ENCODE peak calls at places on chromosomes 13 and 19, in eight cellular contexts. A is ovary; E is non-pigmented ciliary epithelial cell; I is right atrium auricular region; H is CD8-positive, alpha-beta memory T cell; F is GOT3; O is stimulated activated CD8-positive, alpha-beta memory T cell treated with anti-CD3 and anti-CD28 coated beads, Interleukin-7, amount 100 ng/mL, for 1 hour; Z is HS-5. X is an unnamed sample.

GRCh38 chr19:15161028-15161984 is 39.5 kb downstream of the NOTCH3 start:
- DNase-seq in A (no peak), E (no peak), I (no peak), H (no peak), F (no peak), O (no peak), Z (no peak), X (no peak)

GRCh38 chr19:43439183-43440063 is 24.7 kb downstream of the TEX101 start:
- DNase-seq in A (no peak), E (no peak), I (no peak), H (peak; percentile 12), F (no peak), O (no peak), Z (no peak), X (no peak)

GRCh38 chr13:112573710-112574109 is 14.2 kb downstream of the TUBGCP3 start:
- DNase-seq in A (no peak), E (no peak), I (no peak), H (no peak), F (no peak), O (no peak), Z (no peak), X (no peak)

GRCh38 chr19:7928741-7929701 is 3.1 kb upstream of the CTXN1 start:
- DNase-seq in A (peak; percentile 84), E (peak; percentile 40), I (no peak), H (peak; percentile 70), F (no peak), O (peak; percentile 54), Z (peak; percentile 74), X (no peak)

GRCh38 chr13:35472308-35473008 is 4.0 kb downstream of the MAB21L1 start:
- DNase-seq in A (no peak), E (no peak), I (no peak), H (no peak), F (no peak), O (no peak), Z (no peak), X (no peak)

GRCh38 chr19:10339380-10339960 is at the start of gene ICAM3:
- DNase-seq in A (no peak), E (no peak), I (no peak), H (peak; percentile 40), F (no peak), O (peak; percentile 36), Z (no peak), X (no peak)

GRCh38 chr19:6718741-6719539 is 1.5 kb downstream of the C3 start:
- DNase-seq in A (peak; percentile 42), E (no peak), I (no peak), H (no peak), F (no peak), O (no peak), Z (no peak), X (no peak)

GRCh38 chr19:40623403-40624239 is 22.5 kb downstream of the LTBP4 start:
- DNase-seq in A (no peak), E (no peak), I (no peak), H (no peak), F (no peak), O (no peak), Z (no peak), X (no peak)

GRCh38 chr13:74715718-74716117 is 581.5 kb upstream of the KLF12 start:
- DNase-seq in A (no peak), E (no peak), I (no peak), H (no peak), F (no peak), O (no peak), Z (peak; percentile 36), X (no peak)

GRCh38 chr19:56477429-56478338 is 539 bp upstream of the ZNF667 start:
- DNase-seq in A (peak; percentile 92), E (peak; percentile 72), I (peak; percentile 93), H (no peak), F (no peak), O (peak; percentile 28), Z (peak; percentile 83), X (no peak)

GRCh38 chr13:42040730-42041016 is 7.8 kb upstream of the DGKH start:
- DNase-seq in A (no peak), E (no peak), I (no peak), H (no peak), F (no peak), O (no peak), Z (no peak), X (no peak)

GRCh38 chr13:112768795-112769411 is 79.1 kb downstream of the ATP11A start:
- DNase-seq in A (no peak), E (no peak), I (no peak), H (peak; percentile 43), F (no peak), O (no peak), Z (no peak), X (no peak)

GRCh38 chr19:17001603-17002183 is 24.9 kb downstream of the CPAMD8 start:
- DNase-seq in A (no peak), E (no peak), I (no peak), H (peak; percentile 58), F (no peak), O (peak; percentile 60), Z (no peak), X (no peak)

GRCh38 chr19:18718015-18718526 is 34.6 kb downstream of the CRTC1 start:
- DNase-seq in A (no peak), E (no peak), I (no peak), H (no peak), F (no peak), O (no peak), Z (no peak), X (no peak)

GRCh38 chr19:10884273-10884672 is 12.9 kb downstream of the CARM1 start:
- DNase-seq in A (no peak), E (no peak), I (no peak), H (no peak), F (no peak), O (no peak), Z (peak; percentile 32), X (no peak)

GRCh38 chr13:35630551-35631275 is 154.2 kb upstream of the MAB21L1 start:
- DNase-seq in A (no peak), E (peak; percentile 23), I (no peak), H (no peak), F (no peak), O (no peak), Z (no peak), X (no peak)

GRCh38 chr19:4566402-4567051 is 7.0 kb upstream of the SEMA6B start:
- DNase-seq in A (no peak), E (no peak), I (no peak), H (no peak), F (no peak), O (no peak), Z (no peak), X (no peak)

GRCh38 chr13:91045351-91046034 is 302.0 kb upstream of the MIR17HG start:
- DNase-seq in A (no peak), E (no peak), I (no peak), H (no peak), F (no peak), O (no peak), Z (no peak), X (no peak)

GRCh38 chr13:25237083-25237482 is 50.2 kb downstream of the MTMR6 start:
- DNase-seq in A (no peak), E (no peak), I (no peak), H (no peak), F (no peak), O (no peak), Z (no peak), X (no peak)

GRCh38 chr13:95492044-95492801 is 60.3 kb upstream of the CLDN10 start:
- DNase-seq in A (no peak), E (no peak), I (peak; percentile 32), H (no peak), F (no peak), O (no peak), Z (no peak), X (peak; percentile 51)

GRCh38 chr19:51156710-51157109 is 14.6 kb downstream of the SIGLEC7 start:
- DNase-seq in A (no peak), E (no peak), I (no peak), H (no peak), F (no peak), O (no peak), Z (no peak), X (peak; percentile 53)

GRCh38 chr13:113273856-113274590 is 23.0 kb upstream of the LAMP1 start:
- DNase-seq in A (no peak), E (peak; percentile 77), I (no peak), H (no peak), F (no peak), O (no peak), Z (no peak), X (no peak)

GRCh38 chr13:37656247-37656940 is 57.8 kb upstream of the POSTN start:
- DNase-seq in A (no peak), E (peak; percentile 97), I (no peak), H (no peak), F (peak; percentile 49), O (no peak), Z (peak; percentile 84), X (no peak)

GRCh38 chr13:97720881-97721280 is 232.6 kb upstream of the IPO5 start:
- DNase-seq in A (no peak), E (no peak), I (no peak), H (no peak), F (no peak), O (no peak), Z (no peak), X (no peak)

GRCh38 chr19:13987101-13987890 is 18.8 kb downstream of the RFX1 start:
- DNase-seq in A (no peak), E (no peak), I (no peak), H (no peak), F (no peak), O (no peak), Z (no peak), X (no peak)

GRCh38 chr19:9917322-9917721 is 19.0 kb downstream of the OLFM2 start:
- DNase-seq in A (no peak), E (no peak), I (no peak), H (no peak), F (no peak), O (no peak), Z (peak; percentile 35), X (no peak)

GRCh38 chr13:45278096-45278645 is 62.8 kb downstream of the TPT1 start:
- DNase-seq in A (no peak), E (no peak), I (no peak), H (no peak), F (no peak), O (no peak), Z (no peak), X (no peak)

GRCh38 chr13:30832845-30833332 is 73.2 kb upstream of the MEDAG start:
- DNase-seq in A (no peak), E (no peak), I (no peak), H (no peak), F (no peak), O (peak; percentile 7), Z (no peak), X (no peak)

GRCh38 chr19:748274-748598 is 2.7 kb upstream of the MISP start:
- DNase-seq in A (no peak), E (no peak), I (no peak), H (no peak), F (no peak), O (no peak), Z (no peak), X (no peak)

GRCh38 chr13:23824355-23824754 is 64.8 kb downstream of the MIPEP start:
- DNase-seq in A (no peak), E (no peak), I (no peak), H (no peak), F (no peak), O (no peak), Z (no peak), X (no peak)

GRCh38 chr19:33413426-33413725 is 39.9 kb downstream of the CEBPG start:
- DNase-seq in A (no peak), E (no peak), I (no peak), H (no peak), F (no peak), O (no peak), Z (no peak), X (no peak)

GRCh38 chr13:46183018-46183940 is 1.3 kb upstream of the LCP1 start:
- DNase-seq in A (no peak), E (no peak), I (no peak), H (no peak), F (no peak), O (no peak), Z (no peak), X (no peak)

GRCh38 chr19:14369399-14370168 is 11.7 kb upstream of the ADGRE5 start:
- DNase-seq in A (no peak), E (no peak), I (peak; percentile 77), H (peak; percentile 82), F (no peak), O (peak; percentile 67), Z (no peak), X (no peak)

GRCh38 chr19:28703400-28703956 is 509.5 kb downstream of the UQCRFS1 start:
- DNase-seq in A (no peak), E (no peak), I (no peak), H (no peak), F (no peak), O (no peak), Z (no peak), X (no peak)

X was measured in osteocyte.